ENCODE peak calls at places on chromosomes 7 and 10, in nine cellular contexts. P is H54; B is HepG2; E is activated CD8-positive, alpha-beta memory T cell treated with anti-CD3 and anti-CD28 coated beads, Interleukin-2, amount 50 U/mL, for 48 hours; V is memory B cell; R is HEK293T; Z is nucleus accumbens; S is A549; Q is mucosa of gallbladder. T is an unnamed sample.

GRCh38 chr10:122078965-122079401 is 90.0 kb downstream of the TACC2 start:
- DNase-seq in R (no peak), B (no peak), P (no peak), Z (no peak), Q (no peak), E (no peak), V (no peak), S (no peak), T (no peak)

GRCh38 chr10:36504752-36505151 is 620.6 kb upstream of the ANKRD30A start:
- DNase-seq in V (no peak), R (no peak), B (no peak), Q (no peak), E (no peak), S (no peak), P (no peak), Z (no peak), T (no peak)

GRCh38 chr7:112481833-112482669 is 1.3 kb downstream of the LSMEM1 start:
- DNase-seq in E (no peak), Z (no peak), V (no peak), P (peak), Q (no peak), B (no peak), R (no peak), S (peak), T (no peak)

GRCh38 chr10:100510533-100511308 is 8.9 kb downstream of the SEC31B start:
- DNase-seq in V (no peak), R (no peak), Z (no peak), P (no peak), Q (no peak), E (peak), S (no peak), B (no peak), T (no peak)

GRCh38 chr10:28548781-28549498 is 16.0 kb downstream of the WAC start:
- DNase-seq in E (no peak), Z (no peak), Q (no peak), S (no peak), R (no peak), V (no peak), P (no peak), B (no peak), T (no peak)

GRCh38 chr7:120055300-120055699 is 217.7 kb upstream of the KCND2 start:
- DNase-seq in V (no peak), B (no peak), P (peak), Q (no peak), S (no peak), E (no peak), R (no peak), Z (no peak), T (no peak)

GRCh38 chr7:158786898-158787297 is 42.4 kb downstream of the ESYT2 start:
- DNase-seq in B (no peak), V (no peak), Z (no peak), S (no peak), E (no peak), R (no peak), Q (no peak), P (no peak), T (no peak)

GRCh38 chr10:105837951-105838350 is 1196.9 kb downstream of the SORCS3 start:
- DNase-seq in R (no peak), Q (no peak), B (peak), Z (no peak), S (no peak), V (no peak), E (no peak), P (peak), T (peak)

GRCh38 chr10:64394744-64395143 is 873.5 kb downstream of the REEP3 start:
- DNase-seq in Q (no peak), B (no peak), Z (no peak), R (no peak), E (no peak), P (no peak), V (no peak), S (no peak), T (no peak)

GRCh38 chr7:139991267-139991666 is 71.5 kb downstream of the PARP12 start:
- DNase-seq in R (no peak), B (peak), V (no peak), Q (no peak), Z (no peak), E (no peak), P (no peak), S (peak), T (no peak)

GRCh38 chr7:36367561-36367889 is 22.1 kb upstream of the ANLN start:
- DNase-seq in B (no peak), R (no peak), Z (no peak), Q (no peak), P (no peak), E (no peak), V (no peak), S (peak), T (no peak)

GRCh38 chr10:118721005-118721876 is 33.5 kb downstream of the CACUL1 start:
- DNase-seq in Q (peak), R (peak), B (peak), V (peak), Z (no peak), S (peak), E (peak), P (peak), T (peak)

GRCh38 chr7:117873056-117873932 is at the start of gene CTTNBP2:
- DNase-seq in V (no peak), B (no peak), Q (peak), S (peak), R (peak), P (no peak), E (peak), Z (peak), T (peak)

GRCh38 chr7:90957883-90958282 is 306.4 kb upstream of the FZD1 start:
- DNase-seq in P (no peak), S (no peak), V (no peak), Z (no peak), R (no peak), Q (no peak), B (no peak), E (no peak), T (no peak)

GRCh38 chr10:59290448-59290847 is 71.9 kb downstream of the FAM13C start:
- DNase-seq in P (no peak), Q (no peak), Z (no peak), S (no peak), E (no peak), R (no peak), B (peak), V (no peak), T (no peak)

GRCh38 chr7:155490697-155491628 is 33.0 kb downstream of the EN2 start:
- DNase-seq in V (peak), R (no peak), S (no peak), E (peak), Z (no peak), Q (peak), B (no peak), P (no peak), T (no peak)

GRCh38 chr7:45982132-45982531 is 61.1 kb upstream of the IGFBP3 start:
- DNase-seq in P (no peak), Q (no peak), B (no peak), V (no peak), Z (no peak), S (no peak), R (no peak), E (no peak), T (no peak)

GRCh38 chr10:22655312-22655973 is 58.9 kb downstream of the PIP4K2A start:
- DNase-seq in E (no peak), Z (no peak), S (peak), R (no peak), P (no peak), B (no peak), V (no peak), Q (no peak), T (no peak)

GRCh38 chr7:118214051-118214832 is 10.3 kb upstream of the ANKRD7 start:
- DNase-seq in R (peak), E (peak), P (peak), S (peak), Z (peak), B (no peak), V (peak), Q (peak), T (peak)

GRCh38 chr7:46233585-46234329 is 312.7 kb upstream of the IGFBP3 start:
- DNase-seq in Z (no peak), B (no peak), S (no peak), Q (no peak), R (no peak), V (no peak), E (no peak), P (no peak), T (no peak)